ENCODE peak calls at places on chromosomes 6 and 20, in ten cellular contexts. U is lower leg skin, H is endothelial cell, A is fibroblast of lung, M is hepatocyte, V is heart left ventricle, E is Calu3, Z is fibroblast of mammary gland, W is Panc1, P is AG04449. L is an unnamed sample.

GRCh38 chr6:78829407-78829806 is 37.9 kb upstream of the IRAK1BP1 start:
- DNase-seq in A (no peak), M (no peak), E (no peak), V (no peak), W (no peak), H (no peak), Z (no peak), P (no peak), U (no peak), L (no peak)

GRCh38 chr6:108755257-108756240 is 92.7 kb upstream of the ARMC2 start:
- DNase-seq in V (no peak), W (no peak), A (peak), E (no peak), P (no peak), H (no peak), U (peak), M (no peak), Z (peak), L (peak)

GRCh38 chr20:60630609-60631008 is 621.5 kb upstream of the CDH4 start:
- DNase-seq in V (no peak), U (no peak), Z (no peak), P (no peak), H (no peak), M (no peak), E (no peak), A (no peak), W (no peak), L (no peak)

GRCh38 chr6:41021832-41022231 is 17.2 kb downstream of the UNC5CL start:
- DNase-seq in U (no peak), P (peak), W (no peak), V (peak), E (peak), A (peak), Z (peak), M (peak), H (no peak), L (no peak)

GRCh38 chr6:30075094-30075986 is at the start of gene RNF39:
- DNase-seq in M (peak), P (no peak), E (peak), U (no peak), H (no peak), A (no peak), V (no peak), Z (no peak), W (no peak), L (no peak)

GRCh38 chr6:111486921-111487320 is 3.9 kb upstream of the REV3L start:
- DNase-seq in A (peak), Z (no peak), U (no peak), E (no peak), M (no peak), H (no peak), V (no peak), P (no peak), W (no peak), L (no peak)

GRCh38 chr20:32635764-32636163 is 38.0 kb downstream of the C20orf203 start:
- DNase-seq in P (no peak), Z (peak), A (peak), V (no peak), M (no peak), U (no peak), H (no peak), E (no peak), W (no peak), L (no peak)

GRCh38 chr6:146803601-146804000 is 204.8 kb downstream of the ADGB start:
- DNase-seq in Z (no peak), A (peak), V (no peak), U (no peak), W (no peak), H (no peak), P (no peak), E (no peak), M (no peak), L (no peak)

GRCh38 chr6:118288355-118289124 is 259.6 kb upstream of the PLN start:
- DNase-seq in E (no peak), V (no peak), H (no peak), M (no peak), Z (peak), W (no peak), U (no peak), A (peak), P (no peak), L (no peak)
- TF ChIP-seq CTCF in E (no peak), V (peak), H (no peak), M (no peak), Z (peak), W (peak), U (no peak), A (peak), P (no peak), L (no peak)

GRCh38 chr6:158649289-158650143 is at the start of gene SYTL3:
- DNase-seq in E (peak), U (peak), V (peak), A (peak), W (no peak), Z (peak), H (no peak), P (peak), M (no peak), L (no peak)
- TF ChIP-seq CTCF in E (no peak), U (no peak), V (no peak), A (no peak), W (no peak), Z (no peak), H (no peak), P (no peak), M (no peak), L (no peak)

DNA sequence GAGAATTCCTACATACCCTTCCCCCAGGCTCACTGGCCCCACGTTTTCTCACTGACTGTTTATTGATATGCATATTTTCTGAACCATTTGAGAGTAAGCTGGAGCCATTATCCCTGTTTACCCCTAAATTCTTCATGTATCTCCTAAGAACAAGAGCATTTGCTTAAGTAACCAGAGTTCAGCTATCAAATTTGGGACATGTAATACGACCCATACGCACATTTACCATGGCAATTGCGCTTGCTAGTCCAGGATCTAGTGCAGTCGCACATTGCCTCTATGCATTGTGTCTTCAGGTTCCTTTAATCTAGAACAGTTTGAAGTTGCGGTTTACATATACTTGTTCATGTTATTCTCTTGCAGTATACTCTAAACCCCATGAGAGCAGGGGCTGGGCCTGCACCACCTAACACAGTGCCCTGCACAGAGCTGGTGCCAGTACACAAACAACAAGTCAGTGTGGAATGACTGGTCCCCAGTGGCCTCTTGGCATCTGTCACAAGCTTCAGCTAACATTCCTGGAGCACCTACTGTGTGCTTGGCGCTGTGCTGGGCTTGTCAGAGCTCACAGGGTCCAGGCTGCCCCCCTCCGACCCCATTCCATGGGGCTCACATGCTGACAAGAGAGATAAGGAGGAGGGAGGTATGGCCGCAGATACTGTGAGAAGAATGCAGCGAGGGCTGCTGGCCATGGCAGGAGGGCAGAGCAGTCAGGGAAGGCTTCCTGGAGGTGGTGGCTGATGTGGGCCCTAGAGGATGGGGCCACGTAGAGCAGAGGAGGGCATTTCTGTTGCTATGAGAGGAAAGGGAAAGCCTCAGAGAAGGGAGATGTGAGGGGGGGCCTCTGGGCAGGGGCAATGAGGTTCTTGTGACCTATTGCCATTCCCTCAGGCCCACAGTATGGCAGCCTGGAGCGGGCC is 28.1 kb downstream of the SPDEF start:
- DNase-seq in M (no peak), W (no peak), A (no peak), V (no peak), Z (no peak), E (no peak), H (no peak), P (no peak), U (no peak), L (no peak)
- TF ChIP-seq CTCF in M (no peak), W (no peak), A (no peak), V (no peak), Z (no peak), E (no peak), H (no peak), P (no peak), U (no peak), L (no peak)

DNA sequence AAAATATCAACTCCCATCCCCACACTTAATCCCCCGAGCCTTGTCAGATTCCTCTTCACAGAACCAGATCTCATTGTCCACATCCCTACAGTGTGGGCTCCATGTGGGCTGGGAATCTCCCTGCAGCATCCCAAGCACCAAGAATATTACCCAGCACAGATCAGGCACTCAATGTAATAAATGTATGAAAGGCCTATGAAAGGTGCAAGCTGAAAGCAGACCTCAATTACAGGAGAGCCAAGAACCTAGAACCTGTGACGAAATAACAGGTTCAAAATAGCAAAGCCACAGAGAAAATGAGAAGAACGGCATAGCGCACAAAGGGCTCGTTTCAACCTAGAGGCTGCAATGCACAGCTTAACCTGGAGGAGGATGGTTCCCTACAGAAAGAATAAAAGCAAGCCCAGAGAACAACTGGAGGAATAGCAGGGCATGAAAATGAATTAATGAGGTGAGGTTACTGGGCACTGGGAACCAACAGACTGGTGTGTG is 3.1 kb downstream of the SLC23A2 start:
- DNase-seq in M (no peak), H (no peak), U (no peak), W (no peak), P (no peak), Z (no peak), A (no peak), E (no peak), V (no peak), L (no peak)
- TF ChIP-seq CTCF in M (no peak), H (peak), U (no peak), W (no peak), P (no peak), Z (peak), A (no peak), E (no peak), V (no peak), L (peak)

GRCh38 chr6:105645958-105646357 is 243.1 kb upstream of the PREP start:
- DNase-seq in H (no peak), U (no peak), W (no peak), M (no peak), E (no peak), A (no peak), Z (no peak), V (no peak), P (no peak), L (no peak)

GRCh38 chr6:105645166-105645565 is 242.3 kb upstream of the PREP start:
- DNase-seq in V (no peak), M (peak), W (no peak), E (no peak), H (no peak), U (no peak), Z (no peak), P (no peak), A (no peak), L (no peak)

GRCh38 chr6:105644073-105644489 is 241.2 kb upstream of the PREP start:
- DNase-seq in M (no peak), A (peak), W (no peak), Z (peak), U (no peak), H (no peak), E (no peak), V (no peak), P (no peak), L (no peak)

GRCh38 chr6:105648276-105648675 is 245.4 kb upstream of the PREP start:
- DNase-seq in P (no peak), Z (no peak), V (no peak), U (no peak), M (no peak), H (no peak), A (no peak), E (no peak), W (no peak), L (no peak)

DNA sequence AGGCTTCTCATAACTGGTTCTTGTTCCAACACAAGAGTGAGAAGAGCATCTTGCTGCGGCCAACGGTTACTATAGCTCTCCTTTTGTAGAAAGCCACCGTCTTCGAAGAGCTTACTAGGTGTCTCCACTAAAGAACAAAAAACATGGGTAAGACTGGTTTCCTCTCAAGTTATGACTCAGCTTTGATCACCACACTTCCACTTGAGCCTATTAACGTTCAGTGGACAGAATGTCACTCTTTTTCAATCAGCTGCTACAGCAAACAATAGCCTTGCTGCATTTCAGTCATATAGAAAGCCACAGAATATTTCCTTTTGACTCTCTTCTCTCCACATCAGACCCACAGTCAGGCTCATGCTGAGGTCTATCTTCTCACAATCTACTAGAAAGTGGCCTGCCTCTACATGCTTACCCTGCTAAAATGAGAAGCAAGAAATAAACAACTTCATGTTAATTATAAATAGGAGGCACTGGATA is 243.5 kb upstream of the PREP start:
- DNase-seq in V (no peak), P (no peak), E (no peak), H (no peak), A (peak), Z (peak), W (no peak), M (no peak), U (no peak), L (no peak)
- TF ChIP-seq CTCF in V (no peak), P (no peak), E (no peak), H (no peak), A (no peak), Z (no peak), W (no peak), M (no peak), U (no peak), L (no peak)

GRCh38 chr6:39197521-39198500 is 31.5 kb downstream of the KCNK5 start:
- DNase-seq in P (no peak), H (no peak), V (no peak), E (peak), U (no peak), Z (no peak), W (no peak), A (no peak), M (no peak), L (no peak)
- TF ChIP-seq CTCF in P (no peak), H (no peak), V (no peak), E (no peak), U (no peak), Z (no peak), W (no peak), A (no peak), M (no peak), L (no peak)

DNA sequence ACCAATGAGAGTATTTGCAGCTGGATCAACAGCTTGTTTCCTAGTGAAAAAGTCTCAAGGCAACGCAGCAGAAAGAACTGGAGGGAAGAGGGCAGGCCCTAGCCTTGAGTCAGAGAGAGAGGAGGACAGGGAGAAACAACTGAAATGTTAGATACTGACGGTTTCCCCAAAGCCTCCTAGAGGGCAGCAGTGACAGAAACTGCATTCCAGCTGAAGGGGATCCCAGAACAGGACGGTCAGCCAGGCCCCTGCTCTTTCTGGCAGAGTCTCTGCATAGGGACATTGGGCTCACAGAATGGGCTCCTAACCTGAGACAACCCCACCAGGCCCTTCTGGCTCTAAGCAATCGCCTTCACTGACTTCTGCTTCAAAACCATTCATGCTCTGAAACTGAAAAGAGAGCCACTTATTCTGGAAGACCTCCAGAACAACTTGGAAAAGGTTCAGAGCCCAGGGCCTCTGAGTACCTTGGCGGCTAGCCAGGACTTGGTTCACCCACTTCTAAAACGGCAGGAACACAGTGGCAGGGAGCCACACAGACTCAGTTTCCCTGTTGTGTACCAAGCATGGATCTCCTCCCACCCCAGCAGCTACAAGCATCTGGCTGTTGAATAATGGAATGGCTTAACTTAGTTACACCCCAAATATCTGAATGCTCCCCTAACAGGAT is 72.9 kb downstream of the PSMB1 start:
- DNase-seq in U (no peak), Z (peak), M (peak), H (no peak), W (no peak), A (no peak), E (no peak), P (no peak), V (peak), L (no peak)
- TF ChIP-seq CTCF in U (no peak), Z (peak), M (peak), H (no peak), W (no peak), A (peak), E (no peak), P (peak), V (peak), L (peak)

DNA sequence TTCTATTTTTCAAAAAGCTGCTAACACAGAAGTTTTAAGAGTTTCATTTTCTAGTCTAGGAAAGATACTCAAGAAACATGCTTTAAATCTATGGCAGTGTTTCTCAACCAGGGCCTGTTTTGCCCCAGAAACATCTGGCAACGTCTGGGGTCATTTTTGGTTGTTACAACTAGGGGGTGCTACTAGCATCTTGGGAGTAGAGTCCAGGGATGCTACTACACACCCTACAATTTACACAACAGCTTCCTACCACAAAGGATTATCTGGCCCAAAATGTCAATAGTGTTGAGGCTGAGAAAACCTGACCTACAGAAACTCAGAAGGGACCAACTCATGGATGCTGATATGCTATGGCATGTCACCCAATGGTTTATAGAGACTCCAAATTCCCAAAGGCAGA is 24.4 kb downstream of the SERAC1 start:
- DNase-seq in M (no peak), W (no peak), U (no peak), Z (peak), V (no peak), A (no peak), H (peak), E (peak), P (no peak), L (no peak)
- TF ChIP-seq CTCF in M (peak), W (no peak), U (no peak), Z (peak), V (peak), A (peak), H (no peak), E (peak), P (no peak), L (peak)